ENCODE peak calls at places on chromosomes 12 and 14, in four cellular contexts. N is B cell; M is endothelial cell of umbilical vein; L is activated CD4-positive, alpha-beta T cell treated with anti-CD3 and anti-CD28 coated beads, Interleukin-2, amount 50 U/mL, for 48 hours. K is an unnamed sample.

GRCh38 chr12:124114316-124114715 is 141.3 kb downstream of the ZNF664 start:
- DNase-seq in N (no peak), M (no peak), L (no peak), K (no peak)

GRCh38 chr12:94614288-94614721 is 36.1 kb downstream of the TMCC3 start:
- DNase-seq in N (no peak), M (no peak), L (no peak), K (no peak)

GRCh38 chr12:107449891-107450290 is 235.7 kb upstream of the PWP1 start:
- DNase-seq in N (no peak), M (no peak), L (no peak), K (no peak)

GRCh38 chr14:63308723-63309317 is 9.9 kb downstream of the GPHB5 start:
- DNase-seq in N (no peak), M (peak), L (peak), K (no peak)

GRCh38 chr12:65022960-65023359 is 98.1 kb downstream of the WIF1 start:
- DNase-seq in N (no peak), M (no peak), L (no peak), K (no peak)

GRCh38 chr12:132114667-132115066 is 29.5 kb downstream of the DDX51 start:
- DNase-seq in N (no peak), M (no peak), L (no peak), K (no peak)

GRCh38 chr12:95633049-95633545 is 81.8 kb upstream of the USP44 start:
- DNase-seq in N (no peak), M (peak), L (peak), K (no peak)

GRCh38 chr14:57831981-57832380 is 33.9 kb downstream of the SLC35F4 start:
- DNase-seq in N (no peak), M (no peak), L (no peak), K (no peak)

GRCh38 chr14:36976571-36977023 is 195.8 kb downstream of the SLC25A21 start:
- DNase-seq in N (no peak), M (no peak), L (no peak), K (no peak)

GRCh38 chr14:58191763-58192596 is 8.0 kb upstream of the ACTR10 start:
- DNase-seq in N (no peak), M (no peak), L (no peak), K (no peak)

GRCh38 chr14:64707661-64708060 is 3.4 kb downstream of the PLEKHG3 start:
- DNase-seq in N (peak), M (no peak), L (no peak), K (no peak)

GRCh38 chr12:80359703-80360102 is 84.3 kb upstream of the PTPRQ start:
- DNase-seq in N (no peak), M (no peak), L (no peak), K (no peak)

GRCh38 chr12:91127751-91128150 is 16.5 kb upstream of the LUM start:
- DNase-seq in N (no peak), M (no peak), L (no peak), K (no peak)

GRCh38 chr14:100159865-100160533 is 554 bp upstream of the DEGS2 start:
- DNase-seq in N (no peak), M (no peak), L (no peak), K (no peak)

K was measured in NCI-H187.